ENCODE peak calls at places on chromosome 15, in four cellular contexts. R is ovary, X is tibial nerve, K is PC-3. H is an unnamed sample. For H3K36me3, the result is how much of the 10 kb centered on the place peaks cover.

GRCh38 chr15:65056868-65057548 is 10.8 kb downstream of the RASL12 start:
- DNase-seq in R (no peak), X (no peak), K (peak), H (peak)

GRCh38 chr15:37794947-37795346 is 139.5 kb upstream of the TMCO5A start:
- DNase-seq in R (no peak), K (no peak), X (no peak), H (no peak)

GRCh38 chr15:96223939-96224338 is 106.6 kb upstream of the NR2F2 start:
- DNase-seq in X (no peak), R (no peak), K (no peak), H (no peak)

GRCh38 chr15:101497484-101498034 is 8.1 kb upstream of the PCSK6 start:
- DNase-seq in X (no peak), R (no peak), K (no peak), H (no peak)

GRCh38 chr15:68310178-68310810 is 32.7 kb downstream of the FEM1B start:
- DNase-seq in K (no peak), X (no peak), R (peak), H (no peak)

GRCh38 chr15:48029656-48030055 is 91.1 kb upstream of the SLC24A5 start:
- DNase-seq in R (no peak), K (no peak), X (no peak), H (no peak)

GRCh38 chr15:32641517-32642059 is at the start of gene SCG5:
- DNase-seq in X (no peak), K (no peak), R (no peak), H (peak)

GRCh38 chr15:63395730-63396545 is 14.3 kb upstream of the CA12 start:
- DNase-seq in X (no peak), K (no peak), R (no peak), H (no peak)

GRCh38 chr15:39801641-39802309 is 19.1 kb upstream of the FSIP1 start:
- DNase-seq in K (peak), X (no peak), R (no peak), H (no peak)

GRCh38 chr15:61449306-61449705 is 220.2 kb upstream of the RORA start:
- DNase-seq in K (no peak), R (no peak), X (no peak), H (no peak)

DNA sequence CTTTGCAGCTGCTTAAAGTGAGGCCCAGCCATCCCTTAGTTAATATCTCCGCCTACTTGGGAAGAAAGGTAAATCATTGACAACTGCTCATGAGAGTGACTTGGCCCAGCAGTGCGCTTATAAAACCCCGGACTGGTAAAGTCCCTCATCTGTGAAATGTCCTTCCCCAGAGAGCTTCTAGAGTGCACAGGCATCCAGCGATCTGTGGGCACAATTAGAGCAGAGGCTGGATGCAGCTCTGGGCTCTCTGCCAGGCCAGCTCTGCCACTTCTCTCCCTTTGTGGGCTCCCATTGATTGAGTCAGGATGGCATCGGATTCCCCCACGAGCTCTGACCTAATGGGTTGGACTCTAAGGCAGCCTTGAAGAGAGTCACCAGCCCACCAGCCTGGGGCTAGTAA is 219.0 kb upstream of the LINGO1 start:
- DNase-seq in R (no peak), X (no peak), K (no peak), H (no peak)
- H3K27ac ChIP-seq in R (no peak), X (no peak), K (no peak), H (no peak)

GRCh38 chr15:49315543-49315942 is 107.5 kb upstream of the FGF7 start:
- DNase-seq in X (no peak), K (no peak), R (no peak), H (peak)
- H3K4me3 ChIP-seq in X (no peak), K (no peak), R (no peak), H (no peak)

DNA sequence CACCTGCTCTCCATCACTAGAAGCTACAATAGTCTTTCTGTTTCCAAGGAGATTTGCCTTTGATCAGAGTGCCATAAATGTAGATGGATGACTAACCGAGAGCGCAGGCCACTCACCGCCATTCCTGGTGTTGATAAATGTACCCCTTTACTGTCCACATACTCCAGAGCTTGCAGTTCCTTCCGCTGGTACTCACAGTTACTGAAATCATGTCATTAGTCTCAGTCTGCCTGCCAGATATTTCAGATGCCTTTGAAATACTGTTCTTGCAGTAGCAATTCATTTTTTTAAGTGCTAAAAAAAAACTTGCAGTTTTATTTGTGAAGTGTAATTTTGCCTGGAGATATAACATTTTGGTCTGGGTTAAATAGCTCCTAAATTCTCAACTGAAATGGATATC is 72.3 kb downstream of the BLM start:
- DNase-seq in R (no peak), K (no peak), X (no peak), H (no peak)
- H3K36me3 ChIP-seq in R (under half), K (under half), X (under half), H (under half)

DNA sequence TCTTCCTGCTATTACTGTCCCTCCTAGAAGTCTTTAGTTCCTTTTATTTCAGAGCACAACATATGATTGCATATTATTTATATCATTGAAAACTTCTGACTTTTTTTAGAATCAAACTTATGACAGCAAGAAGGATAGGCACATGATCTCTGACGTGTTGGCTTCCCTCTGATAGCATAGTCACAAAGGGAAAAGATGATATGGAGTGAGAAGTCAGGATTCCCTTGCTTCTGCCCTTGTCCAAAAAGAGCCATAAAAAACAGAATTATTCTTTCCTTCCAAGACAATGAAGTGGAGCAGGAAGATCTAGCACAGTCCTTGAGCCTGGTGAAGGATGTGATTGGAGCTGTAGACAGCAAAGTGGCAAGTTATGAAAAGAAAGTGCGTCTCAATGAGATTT is 71.9 kb downstream of the KLHL25 start:
- DNase-seq in R (no peak), X (no peak), K (no peak), H (no peak)
- H3K27ac ChIP-seq in R (no peak), X (no peak), K (no peak), H (no peak)

GRCh38 chr15:51681303-51681963 is at the start of gene SCG3:
- DNase-seq in K (peak), X (peak), R (peak), H (peak)
- H3K4me3 ChIP-seq in K (no peak), X (no peak), R (no peak), H (no peak)

DNA sequence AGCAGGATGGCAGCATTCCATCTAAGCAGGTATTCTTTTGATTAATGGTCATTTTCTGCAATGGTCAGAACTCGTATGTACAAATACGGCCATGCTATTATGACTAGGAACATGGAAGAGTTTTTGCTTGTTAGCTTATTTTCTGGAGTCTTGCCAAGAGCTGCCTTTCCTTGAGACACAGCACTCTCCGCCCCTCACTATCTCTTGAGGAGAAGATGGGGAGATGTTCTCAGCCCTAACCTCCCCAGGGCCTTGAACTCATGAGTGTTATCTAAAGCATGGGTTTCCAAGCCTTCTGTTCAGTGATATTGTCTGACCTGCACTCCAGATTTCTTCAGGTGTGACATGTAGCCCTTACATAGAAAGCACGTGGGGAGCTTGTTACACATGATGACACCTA is 65.9 kb upstream of the ACTC1 start:
- DNase-seq in R (no peak), K (no peak), X (no peak), H (no peak)
- H3K36me3 ChIP-seq in R (under half), K (under half), X (under half), H (under half)